ENCODE peak calls at places on chromosomes 12 and 14, in ten cellular contexts. Z, L, Q, S, K, W, H, O, T and U are unnamed samples.

GRCh38 chr12:78118036-78118435 is 287.3 kb downstream of the NAV3 start:
- DNase-seq in L (no peak), S (no peak), T (no peak), Q (no peak), O (no peak), Z (no peak), W (no peak), H (no peak), K (no peak), U (no peak)

GRCh38 chr14:78713716-78714115 is 543.5 kb downstream of the NRXN3 start:
- DNase-seq in Z (no peak), S (no peak), Q (no peak), L (no peak), W (no peak), H (no peak), K (no peak), T (no peak), O (no peak), U (no peak)

GRCh38 chr12:12449533-12450025 is 92.7 kb downstream of the BORCS5 start:
- DNase-seq in O (no peak), S (no peak), L (peak; percentile 38), K (no peak), Q (peak; percentile 68), T (no peak), H (no peak), Z (peak; percentile 53), W (no peak), U (no peak)

GRCh38 chr12:26465419-26466097 is 270.2 kb downstream of the SSPN start:
- DNase-seq in H (no peak), O (no peak), L (no peak), W (no peak), Z (no peak), T (no peak), S (no peak), K (no peak), Q (no peak), U (no peak)

GRCh38 chr14:38342803-38343202 is 86.9 kb upstream of the CLEC14A start:
- DNase-seq in L (no peak), S (peak; percentile 41), T (no peak), K (no peak), Z (no peak), W (no peak), Q (no peak), O (no peak), H (no peak), U (no peak)

GRCh38 chr14:104530651-104531050 is 48.9 kb upstream of the C14orf180 start:
- DNase-seq in O (no peak), T (no peak), H (no peak), W (peak; percentile 60), L (no peak), Q (no peak), K (no peak), S (no peak), Z (no peak), U (no peak)

GRCh38 chr14:94622653-94623421 is 10.6 kb downstream of the SERPINA3 start:
- DNase-seq in K (no peak), T (no peak), L (no peak), S (no peak), O (no peak), H (no peak), Q (no peak), W (peak; percentile 30), Z (no peak), U (no peak)

GRCh38 chr14:104144911-104145825 is 6.8 kb downstream of the KIF26A start:
- DNase-seq in W (peak; percentile 84), Q (no peak), Z (no peak), T (peak; percentile 14), L (no peak), K (no peak), O (no peak), H (peak; percentile 64), S (no peak), U (no peak)

GRCh38 chr12:77049767-77050353 is 15.5 kb downstream of the E2F7 start:
- DNase-seq in S (no peak), K (no peak), O (no peak), T (no peak), W (no peak), H (no peak), Q (peak; percentile 24), L (peak; percentile 50), Z (peak; percentile 69), U (no peak)

GRCh38 chr12:118737985-118738540 is 243.3 kb upstream of the SRRM4 start:
- DNase-seq in S (no peak), O (no peak), L (no peak), W (no peak), K (no peak), T (no peak), H (no peak), Q (no peak), Z (no peak), U (no peak)

GRCh38 chr14:23183479-23183878 is at the start of gene SLC7A8:
- DNase-seq in K (peak; percentile 47), Q (peak; percentile 70), T (peak; percentile 66), L (no peak), W (no peak), H (peak; percentile 81), O (no peak), Z (peak; percentile 55), S (no peak), U (peak; percentile 57)